ENCODE peak calls at places on chromosomes 12 and 14, in five cellular contexts. J, Y, N, B and G are unnamed samples.

GRCh38 chr12:113825705-113826104 is 140.4 kb downstream of the RBM19 start:
- DNase-seq in B (no peak), N (no peak), Y (no peak), J (no peak), G (no peak)

GRCh38 chr12:49963976-49964815 is 2.5 kb downstream of the AQP5 start:
- DNase-seq in Y (no peak), B (no peak), N (no peak), J (no peak), G (no peak)

GRCh38 chr14:104659764-104660523 is 29.5 kb upstream of the INF2 start:
- DNase-seq in B (no peak), N (no peak), Y (no peak), J (no peak), G (no peak)

GRCh38 chr14:23299558-23299957 is 3.1 kb downstream of the PPP1R3E start:
- DNase-seq in J (peak; percentile 46), B (no peak), N (peak; percentile 42), Y (peak; percentile 37), G (no peak)

GRCh38 chr12:29088611-29089219 is 60.4 kb upstream of the FAR2 start:
- DNase-seq in J (no peak), B (no peak), Y (no peak), N (peak; percentile 30), G (no peak)

GRCh38 chr12:53963005-53963404 is 8.3 kb downstream of the HOXC12 start:
- DNase-seq in Y (no peak), N (no peak), J (no peak), B (no peak), G (no peak)

GRCh38 chr14:69997849-69998248 is 118.6 kb downstream of the SMOC1 start:
- DNase-seq in B (no peak), Y (no peak), N (no peak), J (no peak), G (peak; percentile 82)

GRCh38 chr12:57178213-57178612 is 30.8 kb upstream of the LRP1-AS start:
- DNase-seq in Y (no peak), B (no peak), N (no peak), J (no peak), G (no peak)

GRCh38 chr12:124906606-124907261 is 7.7 kb downstream of the UBC start:
- DNase-seq in B (peak; percentile 55), Y (peak; percentile 96), J (peak; percentile 91), N (peak; percentile 98), G (peak; percentile 76)

GRCh38 chr12:1517734-1518485 is 76.5 kb downstream of the FBXL14 start:
- DNase-seq in B (no peak), J (no peak), N (no peak), Y (no peak), G (no peak)

GRCh38 chr14:64844272-64844671 is 35.4 kb downstream of the SPTB start:
- DNase-seq in N (no peak), B (no peak), J (no peak), Y (no peak), G (no peak)

GRCh38 chr12:29164477-29165163 is 15.5 kb downstream of the FAR2 start:
- DNase-seq in Y (no peak), J (no peak), N (peak; percentile 13), B (no peak), G (no peak)

GRCh38 chr12:22615963-22616501 is 8.9 kb upstream of the ETNK1 start:
- DNase-seq in N (no peak), Y (no peak), J (no peak), B (no peak), G (no peak)

GRCh38 chr12:81627336-81628189 is 131.6 kb downstream of the PPFIA2 start:
- DNase-seq in N (peak; percentile 73), Y (no peak), J (peak; percentile 14), B (no peak), G (peak; percentile 0)

GRCh38 chr12:110355080-110355479 is 48.4 kb downstream of the ANAPC7 start:
- DNase-seq in J (peak; percentile 42), N (peak; percentile 62), Y (no peak), B (no peak), G (no peak)

GRCh38 chr12:56631790-56632700 is 1.9 kb upstream of the BAZ2A start:
- DNase-seq in N (peak; percentile 59), Y (peak; percentile 59), J (peak; percentile 75), B (no peak), G (no peak)

GRCh38 chr14:22737052-22737451 is 29.4 kb upstream of the OXA1L start:
- DNase-seq in J (no peak), B (no peak), N (no peak), Y (no peak), G (no peak)

GRCh38 chr12:14962180-14962579 is 779 bp upstream of the ARHGDIB start:
- DNase-seq in N (no peak), B (no peak), J (no peak), Y (no peak), G (no peak)

GRCh38 chr12:28189774-28190320 is 409 bp upstream of the CCDC91 start:
- DNase-seq in J (no peak), Y (no peak), N (no peak), B (no peak), G (no peak)

GRCh38 chr12:70556179-70556869 is 80.9 kb downstream of the PTPRB start:
- DNase-seq in J (no peak), B (no peak), Y (no peak), N (no peak), G (no peak)

GRCh38 chr14:106372870-106373657 is 846.7 kb downstream of the TMEM121 start:
- DNase-seq in B (no peak), J (peak; percentile 79), N (peak; percentile 53), Y (peak; percentile 32), G (no peak)